ENCODE peak calls at places on chromosomes 5 and 9, in ten cellular contexts. D is NB4, B is sigmoid colon, C is fibroblast of lung, M is AG09319, N is kidney epithelial cell, Y is GM12865, T is Calu3, J is AG09309, V is RWPE1. A is an unnamed sample.

GRCh38 chr9:27181381-27181780 is 72.4 kb downstream of the TEK start:
- DNase-seq in B (no peak), D (no peak), Y (no peak), M (no peak), J (no peak), N (no peak), V (peak), T (no peak), C (peak), A (no peak)

GRCh38 chr5:126645132-126645531 is 44.4 kb downstream of the PHAX start:
- DNase-seq in C (no peak), V (no peak), J (no peak), Y (no peak), M (no peak), T (no peak), B (no peak), N (no peak), D (no peak), A (no peak)

GRCh38 chr5:73299665-73300435 is 126.9 kb downstream of the TMEM174 start:
- DNase-seq in J (no peak), N (no peak), T (no peak), C (no peak), M (no peak), B (no peak), V (no peak), Y (no peak), D (no peak), A (no peak)

GRCh38 chr9:119368681-119369581 is at the start of gene BRINP1:
- DNase-seq in T (no peak), N (peak), D (no peak), J (no peak), Y (no peak), B (no peak), V (peak), M (no peak), C (peak), A (peak)

GRCh38 chr5:103283869-103284268 is 25.3 kb downstream of the MACIR start:
- DNase-seq in B (no peak), M (no peak), Y (no peak), N (no peak), J (no peak), T (no peak), D (no peak), V (no peak), C (no peak), A (no peak)

GRCh38 chr5:107929080-107929479 is 258.3 kb upstream of the EFNA5 start:
- DNase-seq in Y (no peak), D (no peak), T (no peak), V (no peak), J (no peak), C (no peak), B (no peak), M (no peak), N (no peak), A (no peak)

GRCh38 chr5:123115020-123115419 is 26.0 kb downstream of the PRDM6 start:
- DNase-seq in V (no peak), Y (no peak), J (no peak), T (no peak), M (no peak), N (no peak), B (no peak), D (no peak), C (no peak), A (no peak)

GRCh38 chr9:130363755-130364404 is 80.9 kb upstream of the ASS1 start:
- DNase-seq in J (no peak), B (no peak), C (no peak), Y (no peak), D (no peak), V (no peak), T (no peak), M (no peak), N (no peak), A (no peak)

GRCh38 chr5:1375871-1376850 is 31.3 kb upstream of the CLPTM1L start:
- DNase-seq in V (no peak), D (peak), J (no peak), M (no peak), T (peak), Y (no peak), N (no peak), C (no peak), B (no peak), A (no peak)

GRCh38 chr9:133135193-133135745 is 14.2 kb upstream of the RALGDS start:
- DNase-seq in T (peak), B (peak), N (peak), V (peak), M (no peak), Y (no peak), C (peak), D (no peak), J (no peak), A (no peak)

GRCh38 chr9:98468567-98469239 is 213.3 kb upstream of the TBC1D2 start:
- DNase-seq in Y (no peak), B (no peak), J (no peak), N (no peak), V (no peak), M (no peak), D (no peak), T (no peak), C (no peak), A (no peak)

GRCh38 chr9:36486933-36487481 is 85.7 kb upstream of the MELK start:
- DNase-seq in T (peak), B (peak), C (peak), Y (peak), J (no peak), D (peak), V (peak), M (no peak), N (no peak), A (peak)

GRCh38 chr5:78004559-78004958 is 228.4 kb upstream of the TBCA start:
- DNase-seq in D (no peak), B (no peak), M (no peak), T (no peak), Y (no peak), C (peak), J (no peak), V (no peak), N (no peak), A (no peak)

GRCh38 chr9:114902773-114903589 is 27.4 kb downstream of the TNFSF8 start:
- DNase-seq in C (peak), T (no peak), V (no peak), M (no peak), J (no peak), B (no peak), D (no peak), N (no peak), Y (no peak), A (no peak)

GRCh38 chr5:102421647-102422046 is 77.2 kb downstream of the SLCO6A1 start:
- DNase-seq in Y (peak), C (no peak), N (no peak), B (no peak), T (peak), J (no peak), V (no peak), D (no peak), M (no peak), A (no peak)

GRCh38 chr5:119454171-119454570 is 1.9 kb downstream of the HSD17B4 start:
- DNase-seq in T (no peak), M (no peak), J (no peak), D (no peak), Y (no peak), N (no peak), V (no peak), B (no peak), C (no peak), A (no peak)

GRCh38 chr9:93024986-93025630 is 33.4 kb upstream of the SUSD3 start:
- DNase-seq in N (no peak), T (no peak), Y (no peak), V (no peak), C (no peak), J (no peak), M (no peak), B (no peak), D (no peak), A (no peak)

GRCh38 chr9:18012170-18012569 is 433.3 kb downstream of the SH3GL2 start:
- DNase-seq in J (no peak), N (no peak), B (no peak), Y (no peak), D (no peak), V (no peak), T (no peak), C (no peak), M (no peak), A (no peak)
- TF ChIP-seq CTCF in J (no peak), N (no peak), B (no peak), Y (no peak), D (no peak), V (no peak), T (no peak), C (no peak), M (no peak), A (no peak)

GRCh38 chr5:96487859-96488258 is 54.8 kb upstream of the PCSK1 start:
- DNase-seq in D (no peak), C (no peak), Y (no peak), N (no peak), V (no peak), J (no peak), M (no peak), T (no peak), B (no peak), A (no peak)

GRCh38 chr5:96489518-96489917 is 56.5 kb upstream of the PCSK1 start:
- DNase-seq in V (no peak), Y (no peak), C (no peak), J (no peak), B (no peak), T (no peak), D (no peak), M (no peak), N (no peak), A (no peak)

GRCh38 chr5:96493189-96493790 is 60.2 kb upstream of the PCSK1 start:
- DNase-seq in B (no peak), D (no peak), N (no peak), V (no peak), C (no peak), M (no peak), T (no peak), J (no peak), Y (no peak), A (no peak)

DNA sequence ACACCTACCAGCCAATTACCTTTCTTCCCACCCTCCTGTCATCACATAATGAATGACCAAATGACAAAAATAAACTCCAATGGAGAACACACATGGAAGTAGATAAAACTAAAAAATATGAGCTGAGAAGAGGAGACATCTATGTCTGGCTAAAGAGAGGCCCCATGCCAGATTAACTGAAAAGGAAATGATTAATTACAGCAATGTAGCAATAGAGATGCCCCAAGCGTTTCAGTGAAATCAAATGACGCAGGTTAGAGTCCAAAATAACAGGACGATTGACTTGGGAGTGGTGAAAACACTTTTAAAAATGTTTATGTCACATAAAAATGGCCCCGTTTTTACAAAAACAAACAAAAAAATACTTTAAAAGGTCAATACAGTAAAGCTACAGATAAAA is 59.6 kb upstream of the PCSK1 start:
- DNase-seq in C (no peak), J (peak), Y (no peak), M (no peak), B (no peak), N (no peak), V (peak), T (no peak), D (no peak), A (no peak)
- TF ChIP-seq CTCF in C (no peak), J (no peak), Y (no peak), M (no peak), B (no peak), N (no peak), V (no peak), T (no peak), D (no peak), A (no peak)

GRCh38 chr9:83620841-83621636 is 1.9 kb upstream of the IDNK start:
- DNase-seq in D (peak), N (peak), M (no peak), V (peak), C (peak), T (peak), Y (peak), B (no peak), J (peak), A (peak)
- TF ChIP-seq CTCF in D (peak), N (peak), M (peak), V (peak), C (peak), T (peak), Y (peak), B (no peak), J (peak), A (peak)

GRCh38 chr5:170630226-170630625 is 126.4 kb downstream of the KCNIP1 start:
- DNase-seq in C (no peak), B (peak), V (no peak), J (no peak), Y (no peak), D (no peak), M (no peak), T (no peak), N (no peak), A (no peak)
- TF ChIP-seq CTCF in C (no peak), B (no peak), V (no peak), J (no peak), Y (no peak), D (no peak), M (no peak), T (no peak), N (no peak), A (no peak)

A was measured in neural crest cell.